ENCODE peak calls at places on chromosomes 1 and 21, in six cellular contexts. J is GM23248, X is neural progenitor cell, T is SK-N-SH, Z is HCT116, C is PC-3. U is an unnamed sample. For H3K4me1, the result is how much of the 10 kb centered on the place peaks cover.

GRCh38 chr21:27035791-27036190 is 68.9 kb upstream of the ADAMTS5 start:
- DNase-seq in J (no peak), X (no peak), T (no peak), Z (no peak), C (no peak), U (no peak)

GRCh38 chr1:113168946-113169345 is 95.9 kb downstream of the LRIG2 start:
- DNase-seq in J (no peak), X (no peak), T (no peak), Z (no peak), C (no peak), U (no peak)

GRCh38 chr1:171869097-171869496 is 27.8 kb downstream of the DNM3 start:
- DNase-seq in J (no peak), X (no peak), T (no peak), Z (no peak), C (no peak), U (no peak)

GRCh38 chr21:34688145-34688544 is 19.4 kb downstream of the CLIC6 start:
- DNase-seq in J (peak), X (no peak), T (peak), Z (peak), C (no peak), U (no peak)

GRCh38 chr1:85300140-85300539 is 23.7 kb upstream of the BCL10 start:
- DNase-seq in J (no peak), X (no peak), T (no peak), Z (no peak), C (no peak), U (no peak)

GRCh38 chr1:227744668-227745067 is 9.4 kb downstream of the SNAP47 start:
- DNase-seq in J (no peak), X (no peak), T (no peak), Z (no peak), C (no peak), U (no peak)

GRCh38 chr1:214107322-214108096 is 119.7 kb downstream of the PROX1 start:
- DNase-seq in J (peak), X (no peak), T (no peak), Z (no peak), C (no peak), U (no peak)

GRCh38 chr1:229124471-229125198 is 146.3 kb upstream of the RAB4A start:
- DNase-seq in J (no peak), X (no peak), T (no peak), Z (no peak), C (no peak), U (no peak)

GRCh38 chr1:50605186-50605875 is 182.1 kb upstream of the DMRTA2 start:
- DNase-seq in J (peak), X (peak), T (peak), Z (peak), C (peak), U (no peak)

GRCh38 chr1:53137729-53138128 is 4.7 kb downstream of the SLC1A7 start:
- DNase-seq in J (peak), X (no peak), T (peak), Z (peak), C (no peak), U (no peak)

GRCh38 chr1:42847721-42848470 is 1.5 kb downstream of the ZNF691 start:
- DNase-seq in J (no peak), X (no peak), T (no peak), Z (no peak), C (no peak), U (no peak)

GRCh38 chr21:25872271-25872670 is 137.5 kb downstream of the GABPA start:
- DNase-seq in J (no peak), X (peak), T (no peak), Z (no peak), C (no peak), U (no peak)

GRCh38 chr21:44316277-44316900 is 16.5 kb downstream of the PFKL start:
- DNase-seq in J (no peak), X (no peak), T (no peak), Z (no peak), C (no peak), U (no peak)

DNA sequence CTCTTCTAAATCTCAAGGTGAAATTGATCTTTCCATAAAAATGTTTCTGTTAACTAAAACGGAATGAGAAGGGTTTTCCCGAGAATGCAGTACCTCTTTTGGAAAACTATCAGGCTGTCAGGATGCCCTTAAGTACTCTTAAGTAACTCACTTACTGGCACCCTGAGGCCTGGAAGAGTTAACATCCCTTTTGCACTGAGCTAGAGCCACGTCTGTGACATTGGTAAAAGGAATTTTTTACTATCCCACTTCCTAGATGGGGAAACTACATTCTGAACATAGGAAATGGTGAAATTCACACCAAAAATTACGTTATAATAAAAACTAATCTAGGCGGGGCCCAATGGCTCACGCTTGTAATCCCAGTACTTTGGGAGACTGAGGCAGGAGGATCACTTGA is 39.7 kb upstream of the MAP10 start:
- DNase-seq in J (no peak), X (no peak), T (no peak), Z (no peak), C (no peak), U (no peak)
- TF ChIP-seq EZH2phosphoT487 in J (no peak), X (no peak), T (no peak), Z (no peak), C (no peak), U (no peak)

GRCh38 chr1:183259886-183260285 is 73.8 kb downstream of the LAMC2 start:
- DNase-seq in J (no peak), X (no peak), T (no peak), Z (no peak), C (no peak), U (no peak)
- H3K4me1 ChIP-seq in J (under half), X (under half), T (under half), Z (under half), C (under half), U (under half)

GRCh38 chr1:204463125-204464060 is 31.2 kb downstream of the PIK3C2B start:
- DNase-seq in J (peak), X (no peak), T (peak), Z (no peak), C (no peak), U (no peak)
- H3K9ac ChIP-seq in J (no peak), X (no peak), T (no peak), Z (no peak), C (no peak), U (no peak)

DNA sequence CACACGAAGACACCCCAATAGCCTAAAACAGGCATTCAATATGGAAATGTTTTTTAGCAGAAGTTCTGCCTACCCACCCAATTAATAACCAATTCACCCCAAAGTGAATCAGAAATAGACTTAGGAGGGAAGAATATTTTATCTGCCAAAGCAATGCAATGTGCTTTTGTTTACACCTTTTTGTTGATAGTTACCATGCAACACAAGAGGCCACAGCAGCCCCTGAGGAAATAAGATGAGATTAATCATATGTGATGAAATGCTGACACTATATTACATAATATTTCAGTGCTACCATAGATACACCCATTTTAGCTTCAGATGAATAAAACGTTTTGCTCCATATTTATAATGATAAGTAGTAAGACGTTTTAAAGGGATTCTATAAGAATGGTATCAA is 60.9 kb upstream of the RGS2 start:
- DNase-seq in J (peak), X (no peak), T (peak), Z (no peak), C (no peak), U (no peak)
- TF ChIP-seq EZH2phosphoT487 in J (no peak), X (no peak), T (no peak), Z (no peak), C (no peak), U (no peak)

GRCh38 chr1:235275223-235275622 is 52.8 kb downstream of the ARID4B start:
- DNase-seq in J (no peak), X (no peak), T (no peak), Z (no peak), C (no peak), U (no peak)
- H3K4me1 ChIP-seq in J (under half), X (under half), T (under half), Z (under half), C (under half), U (under half)

GRCh38 chr1:23563755-23564374 is 4.6 kb upstream of the ID3 start:
- DNase-seq in J (no peak), X (no peak), T (no peak), Z (no peak), C (no peak), U (no peak)

GRCh38 chr1:23561076-23561812 is 1.9 kb upstream of the ID3 start:
- DNase-seq in J (no peak), X (no peak), T (no peak), Z (no peak), C (no peak), U (no peak)

GRCh38 chr1:23562138-23562819 is 3.0 kb upstream of the ID3 start:
- DNase-seq in J (peak), X (peak), T (peak), Z (peak), C (peak), U (peak)

GRCh38 chr1:23561813-23562100 is 2.5 kb upstream of the ID3 start:
- DNase-seq in J (peak), X (peak), T (no peak), Z (no peak), C (no peak), U (no peak)

GRCh38 chr1:23563003-23563402 is 3.7 kb upstream of the ID3 start:
- DNase-seq in J (no peak), X (no peak), T (peak), Z (no peak), C (no peak), U (no peak)
- H3K9ac ChIP-seq in J (peak), X (peak), T (peak), Z (peak), C (peak), U (no peak)

DNA sequence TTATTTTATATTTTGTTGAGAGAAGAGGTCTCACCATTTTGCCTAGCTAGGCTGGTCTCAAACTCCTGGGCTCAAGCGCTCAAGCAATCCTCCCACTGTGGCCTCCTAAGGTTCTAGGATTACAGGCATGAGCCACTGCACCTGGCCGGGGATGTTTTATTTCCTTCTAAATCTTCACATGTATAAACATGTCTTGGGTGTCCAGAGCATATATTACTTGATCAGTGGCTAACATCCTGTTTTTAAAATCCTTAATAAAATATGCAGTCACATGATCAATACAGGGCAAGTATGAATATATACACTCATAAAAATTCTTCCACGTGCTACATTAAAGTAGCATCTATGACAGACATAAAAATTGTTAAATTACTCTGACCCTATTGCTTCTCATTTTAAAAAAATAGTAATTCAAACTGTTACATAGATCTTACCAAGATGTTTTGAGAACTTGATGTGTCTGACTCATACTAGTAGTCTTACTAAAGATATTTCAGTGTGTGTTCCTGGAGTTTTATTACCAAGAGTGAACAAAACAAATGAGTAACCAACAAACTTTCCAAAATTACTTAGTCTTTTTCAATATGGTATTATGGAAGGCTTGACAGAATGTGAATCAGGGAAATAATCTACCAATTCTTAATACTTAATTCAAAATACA is 222.5 kb downstream of the SLC45A1 start:
- DNase-seq in J (peak), X (no peak), T (no peak), Z (no peak), C (peak), U (no peak)
- TF ChIP-seq EZH2phosphoT487 in J (no peak), X (no peak), T (no peak), Z (no peak), C (no peak), U (no peak)

DNA sequence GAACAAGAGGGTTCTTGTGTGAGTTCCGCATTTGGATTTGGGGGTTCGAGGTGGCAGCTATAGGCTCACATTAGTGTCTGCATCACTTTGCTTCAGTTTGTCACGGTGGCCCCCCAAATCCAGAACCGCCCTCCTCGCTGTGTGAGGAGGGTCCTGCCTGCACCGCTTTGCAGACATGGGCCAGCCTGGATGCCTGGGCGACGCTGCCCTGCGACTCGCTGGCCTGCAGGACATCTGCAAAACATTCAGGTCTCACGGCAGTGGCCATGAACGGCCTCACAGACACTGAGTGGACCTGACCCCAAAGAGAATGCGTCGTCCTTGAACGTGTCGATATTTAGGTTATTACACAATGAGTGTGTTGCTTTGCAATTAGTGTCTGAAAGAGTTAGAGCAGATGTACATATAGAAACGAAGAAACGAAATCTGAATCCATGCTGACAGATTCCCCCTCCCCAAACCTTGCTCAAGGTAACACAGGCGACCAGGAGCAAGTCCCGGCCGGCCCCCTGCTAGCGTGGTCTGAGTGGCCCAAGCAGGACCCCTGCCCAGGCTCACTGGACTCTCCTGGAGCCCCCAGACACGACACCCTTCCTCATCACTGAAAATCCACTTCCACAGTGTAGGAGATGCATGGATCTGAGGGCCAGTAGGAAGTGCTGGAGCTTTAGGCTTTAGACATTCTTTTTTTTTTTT is 20.4 kb downstream of the PDE9A start:
- DNase-seq in J (no peak), X (no peak), T (no peak), Z (no peak), C (no peak), U (no peak)
- H3K4me1 ChIP-seq in J (under half), X (under half), T (under half), Z (under half), C (under half), U (under half)

DNA sequence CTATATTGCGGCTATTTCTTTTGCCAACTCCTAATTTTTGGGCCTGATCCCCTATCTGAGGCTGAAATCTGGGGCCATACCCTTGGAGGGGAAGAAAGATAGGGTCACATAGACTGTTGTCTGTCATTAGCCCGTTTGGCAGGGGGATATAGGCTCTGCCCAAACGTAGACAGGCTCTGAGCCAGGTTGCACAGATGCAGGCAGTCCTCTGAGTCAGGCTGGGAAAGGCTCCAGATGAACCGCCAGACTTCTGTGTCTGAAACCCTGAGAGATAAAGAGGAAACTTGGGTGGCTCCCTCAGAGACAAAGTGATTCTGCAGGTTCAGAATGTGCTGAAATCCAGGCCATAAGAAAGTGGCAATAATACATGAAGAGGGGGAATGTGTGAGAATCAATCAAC is 4.0 kb upstream of the CAP1 start:
- DNase-seq in J (peak), X (no peak), T (peak), Z (no peak), C (peak), U (no peak)
- H3K9ac ChIP-seq in J (peak), X (no peak), T (peak), Z (no peak), C (no peak), U (no peak)

GRCh38 chr1:87794788-87795614 is 466.3 kb downstream of the LMO4 start:
- DNase-seq in J (peak), X (no peak), T (no peak), Z (peak), C (peak), U (no peak)
- TF ChIP-seq EZH2phosphoT487 in J (no peak), X (no peak), T (no peak), Z (no peak), C (no peak), U (no peak)